ENCODE peak calls at places on chromosomes 7 and 10, in four cellular contexts. One of them, this sample, is unnamed.

GRCh38 chr7:17680943-17681351 is 259.3 kb downstream of the SNX13 start:
- DNase-seq in heart right ventricle: no peak
- DNase-seq in HT1080: peak
- DNase-seq in activated T-helper 1 cell treated with Interleukin-2 at 50 U/mL for 16 hours: no peak
- DNase-seq in this sample: no peak

GRCh38 chr7:100162874-100163533 is 4.5 kb upstream of the TRAPPC14 start:
- DNase-seq in heart right ventricle: no peak
- DNase-seq in HT1080: no peak
- DNase-seq in activated T-helper 1 cell treated with Interleukin-2 at 50 U/mL for 16 hours: no peak
- DNase-seq in this sample: no peak

GRCh38 chr7:91373401-91373800 is 109.2 kb downstream of the FZD1 start:
- DNase-seq in heart right ventricle: no peak
- DNase-seq in HT1080: no peak
- DNase-seq in activated T-helper 1 cell treated with Interleukin-2 at 50 U/mL for 16 hours: no peak
- DNase-seq in this sample: no peak

GRCh38 chr10:69861251-69862240 is 59.8 kb downstream of the COL13A1 start:
- DNase-seq in heart right ventricle: no peak
- DNase-seq in HT1080: peak
- DNase-seq in activated T-helper 1 cell treated with Interleukin-2 at 50 U/mL for 16 hours: no peak
- DNase-seq in this sample: no peak

GRCh38 chr10:103451091-103451801 is 924 bp downstream of the CALHM2 start:
- DNase-seq in heart right ventricle: peak
- DNase-seq in HT1080: no peak
- DNase-seq in activated T-helper 1 cell treated with Interleukin-2 at 50 U/mL for 16 hours: peak
- DNase-seq in this sample: peak

GRCh38 chr10:119370972-119371703 is 163.8 kb downstream of the GRK5 start:
- DNase-seq in heart right ventricle: peak
- DNase-seq in HT1080: no peak
- DNase-seq in activated T-helper 1 cell treated with Interleukin-2 at 50 U/mL for 16 hours: no peak
- DNase-seq in this sample: peak

GRCh38 chr7:138663741-138664710 is 37.1 kb downstream of the SVOPL start:
- DNase-seq in heart right ventricle: no peak
- DNase-seq in HT1080: no peak
- DNase-seq in activated T-helper 1 cell treated with Interleukin-2 at 50 U/mL for 16 hours: no peak
- DNase-seq in this sample: peak

GRCh38 chr7:107147464-107148214 is 21.2 kb upstream of the HBP1 start:
- DNase-seq in heart right ventricle: no peak
- DNase-seq in HT1080: peak
- DNase-seq in activated T-helper 1 cell treated with Interleukin-2 at 50 U/mL for 16 hours: peak
- DNase-seq in this sample: no peak

GRCh38 chr10:132554991-132555647 is 17.5 kb downstream of the INPP5A start:
- DNase-seq in heart right ventricle: peak
- DNase-seq in HT1080: no peak
- DNase-seq in activated T-helper 1 cell treated with Interleukin-2 at 50 U/mL for 16 hours: peak
- DNase-seq in this sample: peak

GRCh38 chr7:131194070-131194865 is 133.4 kb upstream of the MKLN1 start:
- DNase-seq in heart right ventricle: no peak
- DNase-seq in HT1080: no peak
- DNase-seq in activated T-helper 1 cell treated with Interleukin-2 at 50 U/mL for 16 hours: no peak
- DNase-seq in this sample: no peak

GRCh38 chr10:122034149-122034756 is 45.3 kb downstream of the TACC2 start:
- DNase-seq in heart right ventricle: no peak
- DNase-seq in HT1080: peak
- DNase-seq in activated T-helper 1 cell treated with Interleukin-2 at 50 U/mL for 16 hours: no peak
- DNase-seq in this sample: no peak

GRCh38 chr7:29854257-29854938 is 48.1 kb downstream of the WIPF3 start:
- DNase-seq in heart right ventricle: no peak
- DNase-seq in HT1080: peak
- DNase-seq in activated T-helper 1 cell treated with Interleukin-2 at 50 U/mL for 16 hours: no peak
- DNase-seq in this sample: no peak

GRCh38 chr10:73839276-73839966 is 28.0 kb upstream of the NDST2 start:
- DNase-seq in heart right ventricle: no peak
- DNase-seq in HT1080: no peak
- DNase-seq in activated T-helper 1 cell treated with Interleukin-2 at 50 U/mL for 16 hours: no peak
- DNase-seq in this sample: no peak

GRCh38 chr10:44353721-44354120 is 31.2 kb downstream of the CXCL12 start:
- DNase-seq in heart right ventricle: no peak
- DNase-seq in HT1080: no peak
- DNase-seq in activated T-helper 1 cell treated with Interleukin-2 at 50 U/mL for 16 hours: no peak
- DNase-seq in this sample: no peak

GRCh38 chr7:102079140-102080002 is 207.3 kb upstream of the SH2B2 start:
- DNase-seq in heart right ventricle: no peak
- DNase-seq in HT1080: no peak
- DNase-seq in activated T-helper 1 cell treated with Interleukin-2 at 50 U/mL for 16 hours: no peak
- DNase-seq in this sample: no peak

GRCh38 chr10:72162978-72163377 is 52.8 kb upstream of the ANAPC16 start:
- DNase-seq in heart right ventricle: no peak
- DNase-seq in HT1080: peak
- DNase-seq in activated T-helper 1 cell treated with Interleukin-2 at 50 U/mL for 16 hours: no peak
- DNase-seq in this sample: no peak

GRCh38 chr10:129774736-129775401 is 189.2 kb downstream of the EBF3 start:
- DNase-seq in heart right ventricle: no peak
- DNase-seq in HT1080: no peak
- DNase-seq in activated T-helper 1 cell treated with Interleukin-2 at 50 U/mL for 16 hours: no peak
- DNase-seq in this sample: no peak

GRCh38 chr10:48520594-48520993 is 84.3 kb downstream of the ARHGAP22 start:
- DNase-seq in heart right ventricle: no peak
- DNase-seq in HT1080: no peak
- DNase-seq in activated T-helper 1 cell treated with Interleukin-2 at 50 U/mL for 16 hours: no peak
- DNase-seq in this sample: no peak